ENCODE peak calls at places on chromosomes 7 and 10, in six cellular contexts. One of them, this sample, is unnamed.

GRCh38 chr7:44486693-44487092 is 3.8 kb downstream of the NUDCD3 start:
- DNase-seq in mesenchymal stem cell: peak
- DNase-seq in mesendoderm: peak
- DNase-seq in neuronal stem cell: no peak
- DNase-seq in H9: no peak
- DNase-seq in IMR-90: peak
- DNase-seq in this sample: no peak

GRCh38 chr7:3899559-3899991 is 598.5 kb downstream of the SDK1 start:
- DNase-seq in mesenchymal stem cell: no peak
- DNase-seq in mesendoderm: peak
- DNase-seq in neuronal stem cell: no peak
- DNase-seq in H9: no peak
- DNase-seq in IMR-90: no peak
- DNase-seq in this sample: no peak

GRCh38 chr7:322708-323111 is 32.7 kb downstream of the FOXL3 start:
- DNase-seq in mesenchymal stem cell: no peak
- DNase-seq in mesendoderm: no peak
- DNase-seq in neuronal stem cell: no peak
- DNase-seq in H9: no peak
- DNase-seq in IMR-90: no peak
- DNase-seq in this sample: no peak

GRCh38 chr10:112732277-112732891 is 217.7 kb upstream of the TCF7L2 start:
- DNase-seq in mesenchymal stem cell: peak
- DNase-seq in mesendoderm: peak
- DNase-seq in neuronal stem cell: peak
- DNase-seq in H9: no peak
- DNase-seq in IMR-90: no peak
- DNase-seq in this sample: peak

GRCh38 chr10:18094793-18095192 is 45.4 kb upstream of the CACNB2 start:
- DNase-seq in mesenchymal stem cell: no peak
- DNase-seq in mesendoderm: peak
- DNase-seq in neuronal stem cell: no peak
- DNase-seq in H9: no peak
- DNase-seq in IMR-90: no peak
- DNase-seq in this sample: no peak

GRCh38 chr10:102967123-102967522 is 49.0 kb downstream of the CNNM2 start:
- DNase-seq in mesenchymal stem cell: no peak
- DNase-seq in mesendoderm: no peak
- DNase-seq in neuronal stem cell: no peak
- DNase-seq in H9: no peak
- DNase-seq in IMR-90: no peak
- DNase-seq in this sample: no peak

GRCh38 chr7:131524116-131524515 is 32.3 kb downstream of the PODXL start:
- DNase-seq in mesenchymal stem cell: no peak
- DNase-seq in mesendoderm: no peak
- DNase-seq in neuronal stem cell: no peak
- DNase-seq in H9: no peak
- DNase-seq in IMR-90: no peak
- DNase-seq in this sample: no peak

GRCh38 chr7:100353685-100354330 is 4.1 kb upstream of the PILRB start:
- DNase-seq in mesenchymal stem cell: no peak
- DNase-seq in mesendoderm: no peak
- DNase-seq in neuronal stem cell: no peak
- DNase-seq in H9: peak
- DNase-seq in IMR-90: no peak
- DNase-seq in this sample: no peak

GRCh38 chr7:152564656-152565055 is 111.3 kb downstream of the XRCC2 start:
- DNase-seq in mesenchymal stem cell: no peak
- DNase-seq in mesendoderm: no peak
- DNase-seq in neuronal stem cell: no peak
- DNase-seq in H9: no peak
- DNase-seq in IMR-90: no peak
- DNase-seq in this sample: no peak

GRCh38 chr10:60237977-60238376 is 151.7 kb downstream of the ANK3 start:
- DNase-seq in mesenchymal stem cell: no peak
- DNase-seq in mesendoderm: no peak
- DNase-seq in neuronal stem cell: no peak
- DNase-seq in H9: no peak
- DNase-seq in IMR-90: peak
- DNase-seq in this sample: no peak

GRCh38 chr7:98211676-98212531 is 665 bp downstream of the BHLHA15 start:
- DNase-seq in mesenchymal stem cell: no peak
- DNase-seq in mesendoderm: peak
- DNase-seq in neuronal stem cell: no peak
- DNase-seq in H9: peak
- DNase-seq in IMR-90: no peak
- DNase-seq in this sample: peak

GRCh38 chr10:89810908-89811515 is 109.6 kb downstream of the KIF20B start:
- DNase-seq in mesenchymal stem cell: no peak
- DNase-seq in mesendoderm: peak
- DNase-seq in neuronal stem cell: peak
- DNase-seq in H9: no peak
- DNase-seq in IMR-90: no peak
- DNase-seq in this sample: no peak

GRCh38 chr10:89815049-89815853 is 113.9 kb downstream of the KIF20B start:
- DNase-seq in mesenchymal stem cell: no peak
- DNase-seq in mesendoderm: no peak
- DNase-seq in neuronal stem cell: no peak
- DNase-seq in H9: no peak
- DNase-seq in IMR-90: no peak
- DNase-seq in this sample: no peak

GRCh38 chr10:89814278-89814677 is 112.9 kb downstream of the KIF20B start:
- DNase-seq in mesenchymal stem cell: no peak
- DNase-seq in mesendoderm: peak
- DNase-seq in neuronal stem cell: no peak
- DNase-seq in H9: no peak
- DNase-seq in IMR-90: no peak
- DNase-seq in this sample: no peak

GRCh38 chr10:89813546-89813945 is 112.2 kb downstream of the KIF20B start:
- DNase-seq in mesenchymal stem cell: no peak
- DNase-seq in mesendoderm: no peak
- DNase-seq in neuronal stem cell: no peak
- DNase-seq in H9: no peak
- DNase-seq in IMR-90: no peak
- DNase-seq in this sample: no peak
- H2BK15ac ChIP-seq in mesenchymal stem cell: no peak
- H2BK15ac ChIP-seq in mesendoderm: no peak
- H2BK15ac ChIP-seq in neuronal stem cell: no peak
- H2BK15ac ChIP-seq in H9: no peak
- H2BK15ac ChIP-seq in IMR-90: no peak
- H2BK15ac ChIP-seq in this sample: no peak

DNA sequence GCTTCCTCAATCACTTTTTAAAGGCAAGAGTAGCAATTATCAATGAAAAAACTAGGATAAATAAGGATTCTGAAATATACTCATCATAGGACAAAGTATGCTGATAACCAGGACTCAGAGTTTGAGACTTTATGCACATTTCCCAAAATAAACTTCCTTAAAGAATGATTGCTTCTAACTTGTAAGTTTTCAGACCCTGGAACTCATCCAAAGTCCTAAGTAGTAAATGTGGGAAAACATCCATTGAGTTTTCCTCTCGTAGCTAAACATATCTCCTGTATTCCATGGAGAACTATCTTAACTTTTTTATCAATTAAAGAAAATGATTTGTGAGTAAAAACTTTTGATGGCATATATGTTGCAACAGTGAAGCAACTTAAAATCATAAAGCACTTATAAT is 285.2 kb upstream of the KLF6 start:
- DNase-seq in mesenchymal stem cell: no peak
- DNase-seq in mesendoderm: no peak
- DNase-seq in neuronal stem cell: no peak
- DNase-seq in H9: no peak
- DNase-seq in IMR-90: no peak
- DNase-seq in this sample: no peak
- H2BK15ac ChIP-seq in mesenchymal stem cell: no peak
- H2BK15ac ChIP-seq in mesendoderm: no peak
- H2BK15ac ChIP-seq in neuronal stem cell: no peak
- H2BK15ac ChIP-seq in H9: no peak
- H2BK15ac ChIP-seq in IMR-90: no peak
- H2BK15ac ChIP-seq in this sample: no peak

DNA sequence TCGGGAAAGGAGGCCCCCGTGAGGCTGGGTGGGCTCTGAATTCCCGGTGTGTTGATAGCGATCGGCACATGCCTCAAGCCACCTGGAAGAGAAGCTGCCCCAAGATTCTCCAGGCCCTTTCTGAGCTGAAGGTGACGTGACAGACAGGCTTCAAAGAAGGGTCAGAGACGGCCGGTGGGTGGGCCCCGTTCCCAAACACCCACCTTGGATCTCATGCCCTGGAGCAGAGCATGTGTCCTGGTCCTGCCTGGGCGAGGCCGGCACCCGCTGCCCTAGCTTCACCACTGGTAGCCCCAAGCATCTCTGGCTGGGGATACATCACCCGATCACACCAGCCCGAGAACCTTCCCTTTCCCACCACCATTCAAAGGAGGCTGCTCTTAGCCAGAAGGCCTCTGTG is 399.0 kb downstream of the DNAJB6 start:
- DNase-seq in mesenchymal stem cell: no peak
- DNase-seq in mesendoderm: no peak
- DNase-seq in neuronal stem cell: no peak
- DNase-seq in H9: no peak
- DNase-seq in IMR-90: no peak
- DNase-seq in this sample: no peak
- H2BK15ac ChIP-seq in mesenchymal stem cell: no peak
- H2BK15ac ChIP-seq in mesendoderm: no peak
- H2BK15ac ChIP-seq in neuronal stem cell: no peak
- H2BK15ac ChIP-seq in H9: no peak
- H2BK15ac ChIP-seq in IMR-90: no peak
- H2BK15ac ChIP-seq in this sample: no peak

DNA sequence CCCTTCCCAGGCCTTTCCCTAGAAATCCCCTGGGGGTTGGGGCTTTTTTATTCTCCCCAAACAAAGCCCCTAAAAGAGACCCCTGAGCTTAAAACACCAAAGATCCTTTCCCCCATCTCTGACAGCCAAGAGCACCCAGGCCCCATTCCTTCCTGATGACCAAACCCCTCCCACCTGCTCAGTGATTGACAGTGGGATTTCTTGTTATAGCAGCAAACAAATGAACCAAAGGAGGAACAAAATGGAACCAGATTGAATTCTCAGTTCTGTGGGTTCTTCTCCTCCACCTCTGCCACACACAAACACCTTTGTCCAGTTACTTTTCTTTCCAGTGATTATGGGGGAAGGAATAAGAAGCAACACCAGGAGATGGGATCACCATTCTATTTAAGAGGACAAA is 21.5 kb upstream of the CDHR3 start:
- DNase-seq in mesenchymal stem cell: no peak
- DNase-seq in mesendoderm: no peak
- DNase-seq in neuronal stem cell: no peak
- DNase-seq in H9: no peak
- DNase-seq in IMR-90: no peak
- DNase-seq in this sample: no peak
- H2BK15ac ChIP-seq in mesenchymal stem cell: no peak
- H2BK15ac ChIP-seq in mesendoderm: no peak
- H2BK15ac ChIP-seq in neuronal stem cell: no peak
- H2BK15ac ChIP-seq in H9: no peak
- H2BK15ac ChIP-seq in IMR-90: no peak
- H2BK15ac ChIP-seq in this sample: no peak

GRCh38 chr10:100878291-100878910 is 34.4 kb upstream of the SLF2 start:
- DNase-seq in mesenchymal stem cell: peak
- DNase-seq in mesendoderm: peak
- DNase-seq in neuronal stem cell: peak
- DNase-seq in H9: peak
- DNase-seq in IMR-90: peak
- DNase-seq in this sample: peak

GRCh38 chr10:100882251-100882643 is 30.5 kb upstream of the SLF2 start:
- DNase-seq in mesenchymal stem cell: no peak
- DNase-seq in mesendoderm: no peak
- DNase-seq in neuronal stem cell: no peak
- DNase-seq in H9: no peak
- DNase-seq in IMR-90: no peak
- DNase-seq in this sample: no peak

GRCh38 chr10:100881552-100882250 is 31.1 kb upstream of the SLF2 start:
- DNase-seq in mesenchymal stem cell: peak
- DNase-seq in mesendoderm: no peak
- DNase-seq in neuronal stem cell: no peak
- DNase-seq in H9: no peak
- DNase-seq in IMR-90: no peak
- DNase-seq in this sample: no peak

GRCh38 chr10:100877451-100877850 is 35.3 kb upstream of the SLF2 start:
- DNase-seq in mesenchymal stem cell: no peak
- DNase-seq in mesendoderm: no peak
- DNase-seq in neuronal stem cell: no peak
- DNase-seq in H9: no peak
- DNase-seq in IMR-90: no peak
- DNase-seq in this sample: no peak

DNA sequence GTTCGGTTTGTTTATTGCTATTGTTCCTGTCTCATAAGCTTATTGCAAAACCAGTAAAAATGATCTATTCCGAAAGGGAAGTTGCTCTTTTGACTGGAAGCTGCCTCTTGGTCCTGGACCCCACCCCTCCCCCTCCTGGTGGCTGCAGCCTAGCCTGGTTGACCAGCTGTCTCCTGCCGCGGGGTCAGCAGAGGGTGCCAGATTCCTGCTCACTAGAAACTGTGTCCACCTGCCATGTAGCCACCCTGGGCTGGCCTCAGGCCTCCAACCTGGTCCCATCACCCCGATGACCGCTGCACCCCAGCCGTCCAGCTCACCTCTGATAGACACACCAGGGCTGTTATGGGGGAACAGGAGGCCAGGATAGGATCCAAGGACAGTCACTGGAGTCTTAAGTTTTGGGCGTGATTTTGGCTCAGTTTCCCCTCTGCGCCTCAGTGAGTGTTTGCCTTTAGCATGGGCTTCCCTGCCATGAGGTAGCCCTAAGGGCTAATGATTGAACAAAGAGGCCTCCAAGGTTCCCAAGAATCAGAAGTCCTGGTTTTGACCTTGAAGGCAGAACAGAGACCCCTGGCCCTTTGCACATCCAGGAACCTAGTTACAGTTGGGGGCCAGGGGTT is 32.9 kb upstream of the SLF2 start:
- DNase-seq in mesenchymal stem cell: no peak
- DNase-seq in mesendoderm: no peak
- DNase-seq in neuronal stem cell: no peak
- DNase-seq in H9: no peak
- DNase-seq in IMR-90: no peak
- DNase-seq in this sample: no peak
- H2BK15ac ChIP-seq in mesenchymal stem cell: no peak
- H2BK15ac ChIP-seq in mesendoderm: no peak
- H2BK15ac ChIP-seq in neuronal stem cell: no peak
- H2BK15ac ChIP-seq in H9: no peak
- H2BK15ac ChIP-seq in IMR-90: no peak
- H2BK15ac ChIP-seq in this sample: no peak

GRCh38 chr10:53650794-53651193 is 878.2 kb upstream of the MBL2 start:
- DNase-seq in mesenchymal stem cell: no peak
- DNase-seq in mesendoderm: no peak
- DNase-seq in neuronal stem cell: no peak
- DNase-seq in H9: no peak
- DNase-seq in IMR-90: no peak
- DNase-seq in this sample: no peak

GRCh38 chr10:53646525-53646924 is 873.9 kb upstream of the MBL2 start:
- DNase-seq in mesenchymal stem cell: peak
- DNase-seq in mesendoderm: no peak
- DNase-seq in neuronal stem cell: no peak
- DNase-seq in H9: no peak
- DNase-seq in IMR-90: no peak
- DNase-seq in this sample: no peak
- H2BK15ac ChIP-seq in mesenchymal stem cell: no peak
- H2BK15ac ChIP-seq in mesendoderm: no peak
- H2BK15ac ChIP-seq in neuronal stem cell: no peak
- H2BK15ac ChIP-seq in H9: no peak
- H2BK15ac ChIP-seq in IMR-90: no peak
- H2BK15ac ChIP-seq in this sample: no peak

This sample was measured in H1.